ENCODE peak calls at places on chromosomes 13 and 19, in five cellular contexts. One of them, this sample, is unnamed.

GRCh38 chr19:3463039-3463958 is 17.0 kb downstream of the SMIM24 start:
- DNase-seq in A673: no peak
- DNase-seq in GM23338: peak
- DNase-seq in hepatocyte: peak
- DNase-seq in HCT116: no peak
- DNase-seq in this sample: no peak

GRCh38 chr13:30576528-30576927 is 41.2 kb upstream of the USPL1 start:
- DNase-seq in A673: peak
- DNase-seq in GM23338: no peak
- DNase-seq in hepatocyte: peak
- DNase-seq in HCT116: no peak
- DNase-seq in this sample: peak

GRCh38 chr19:49315111-49315510 is 9.9 kb downstream of the SLC6A16 start:
- DNase-seq in A673: peak
- DNase-seq in GM23338: no peak
- DNase-seq in hepatocyte: no peak
- DNase-seq in HCT116: no peak
- DNase-seq in this sample: no peak

GRCh38 chr19:35457173-35457572 is 9.1 kb downstream of the FFAR2 start:
- DNase-seq in A673: no peak
- DNase-seq in GM23338: no peak
- DNase-seq in hepatocyte: no peak
- DNase-seq in HCT116: no peak
- DNase-seq in this sample: no peak

GRCh38 chr13:51894239-51894638 is 32.5 kb downstream of the CCDC70 start:
- DNase-seq in A673: peak
- DNase-seq in GM23338: peak
- DNase-seq in hepatocyte: no peak
- DNase-seq in HCT116: no peak
- DNase-seq in this sample: no peak

GRCh38 chr13:30113983-30114491 is 193.3 kb downstream of the KATNAL1 start:
- DNase-seq in A673: no peak
- DNase-seq in GM23338: peak
- DNase-seq in hepatocyte: peak
- DNase-seq in HCT116: no peak
- DNase-seq in this sample: no peak

GRCh38 chr13:42048625-42049453 is at the start of gene DGKH:
- DNase-seq in A673: peak
- DNase-seq in GM23338: peak
- DNase-seq in hepatocyte: peak
- DNase-seq in HCT116: peak
- DNase-seq in this sample: peak

GRCh38 chr19:13621413-13621812 is 115.1 kb upstream of the CACNA1A start:
- DNase-seq in A673: peak
- DNase-seq in GM23338: peak
- DNase-seq in hepatocyte: no peak
- DNase-seq in HCT116: peak
- DNase-seq in this sample: peak

GRCh38 chr13:43129021-43129420 is 105.6 kb downstream of the DNAJC15 start:
- DNase-seq in A673: no peak
- DNase-seq in GM23338: no peak
- DNase-seq in hepatocyte: no peak
- DNase-seq in HCT116: no peak
- DNase-seq in this sample: no peak

GRCh38 chr19:7083076-7083956 is 13.8 kb downstream of the ZNF557 start:
- DNase-seq in A673: no peak
- DNase-seq in GM23338: peak
- DNase-seq in hepatocyte: no peak
- DNase-seq in HCT116: no peak
- DNase-seq in this sample: peak

GRCh38 chr19:995051-995827 is 5.0 kb upstream of the GRIN3B start:
- DNase-seq in A673: no peak
- DNase-seq in GM23338: no peak
- DNase-seq in hepatocyte: no peak
- DNase-seq in HCT116: no peak
- DNase-seq in this sample: no peak

GRCh38 chr13:84137292-84137691 is 255.0 kb upstream of the SLITRK1 start:
- DNase-seq in A673: no peak
- DNase-seq in GM23338: no peak
- DNase-seq in hepatocyte: no peak
- DNase-seq in HCT116: no peak
- DNase-seq in this sample: peak

GRCh38 chr13:106530907-106531520 is 4.4 kb downstream of the EFNB2 start:
- DNase-seq in A673: no peak
- DNase-seq in GM23338: no peak
- DNase-seq in hepatocyte: no peak
- DNase-seq in HCT116: no peak
- DNase-seq in this sample: no peak

GRCh38 chr13:113153810-113154748 is 4.4 kb upstream of the PROZ start:
- DNase-seq in A673: peak
- DNase-seq in GM23338: peak
- DNase-seq in hepatocyte: peak
- DNase-seq in HCT116: peak
- DNase-seq in this sample: peak

GRCh38 chr19:50969413-50969760 is at the start of gene KLK6:
- DNase-seq in A673: no peak
- DNase-seq in GM23338: no peak
- DNase-seq in hepatocyte: peak
- DNase-seq in HCT116: peak
- DNase-seq in this sample: no peak

GRCh38 chr19:48813123-48813911 is 2.5 kb upstream of the BCAT2 start:
- DNase-seq in A673: no peak
- DNase-seq in GM23338: peak
- DNase-seq in hepatocyte: peak
- DNase-seq in HCT116: no peak
- DNase-seq in this sample: no peak

GRCh38 chr19:23118400-23118799 is 1.6 kb downstream of the ZNF730 start:
- DNase-seq in A673: no peak
- DNase-seq in GM23338: peak
- DNase-seq in hepatocyte: no peak
- DNase-seq in HCT116: no peak
- DNase-seq in this sample: no peak

DNA sequence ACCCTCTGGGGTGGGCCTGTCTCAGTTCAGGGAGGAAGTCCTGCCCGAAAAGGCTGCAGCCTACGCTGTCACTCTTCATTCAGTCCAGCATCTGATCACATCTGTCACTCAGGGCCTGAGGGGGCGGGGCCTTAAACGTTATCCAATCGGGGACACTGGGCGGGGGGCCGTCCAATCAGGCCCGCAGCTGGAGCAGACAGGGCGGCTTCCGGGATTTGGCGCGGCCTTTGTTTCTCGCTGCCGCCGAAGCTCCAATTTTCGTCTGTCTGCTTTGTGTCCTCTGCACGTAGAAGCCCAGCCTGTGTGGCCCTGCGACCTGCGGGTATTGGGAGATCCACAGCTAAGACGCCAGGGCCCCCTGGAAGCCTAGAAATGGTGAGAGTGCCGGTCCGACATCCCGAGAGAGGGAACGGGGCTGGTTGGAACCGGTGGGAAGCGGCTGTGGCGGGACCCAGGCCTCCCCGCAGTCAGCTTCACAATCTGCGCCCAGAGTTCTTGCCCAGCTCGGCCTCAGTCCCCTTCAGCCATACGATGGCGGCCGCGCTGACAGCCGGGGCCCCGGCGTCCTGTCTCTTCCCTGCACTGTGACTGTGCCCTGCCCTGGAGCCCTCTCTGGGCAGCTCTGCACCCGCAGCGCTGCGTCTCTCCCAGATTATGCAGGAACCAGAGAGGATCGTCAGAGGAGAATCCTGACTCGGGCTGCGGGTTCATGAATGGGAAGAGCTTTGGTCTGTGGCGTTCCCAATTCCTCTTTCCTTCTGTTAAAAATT is at the start of gene ZNF730:
- DNase-seq in A673: peak
- DNase-seq in GM23338: peak
- DNase-seq in hepatocyte: peak
- DNase-seq in HCT116: no peak
- DNase-seq in this sample: peak
- TF ChIP-seq CTCF in A673: no peak
- TF ChIP-seq CTCF in GM23338: no peak
- TF ChIP-seq CTCF in hepatocyte: no peak
- TF ChIP-seq CTCF in HCT116: no peak
- TF ChIP-seq CTCF in this sample: no peak

DNA sequence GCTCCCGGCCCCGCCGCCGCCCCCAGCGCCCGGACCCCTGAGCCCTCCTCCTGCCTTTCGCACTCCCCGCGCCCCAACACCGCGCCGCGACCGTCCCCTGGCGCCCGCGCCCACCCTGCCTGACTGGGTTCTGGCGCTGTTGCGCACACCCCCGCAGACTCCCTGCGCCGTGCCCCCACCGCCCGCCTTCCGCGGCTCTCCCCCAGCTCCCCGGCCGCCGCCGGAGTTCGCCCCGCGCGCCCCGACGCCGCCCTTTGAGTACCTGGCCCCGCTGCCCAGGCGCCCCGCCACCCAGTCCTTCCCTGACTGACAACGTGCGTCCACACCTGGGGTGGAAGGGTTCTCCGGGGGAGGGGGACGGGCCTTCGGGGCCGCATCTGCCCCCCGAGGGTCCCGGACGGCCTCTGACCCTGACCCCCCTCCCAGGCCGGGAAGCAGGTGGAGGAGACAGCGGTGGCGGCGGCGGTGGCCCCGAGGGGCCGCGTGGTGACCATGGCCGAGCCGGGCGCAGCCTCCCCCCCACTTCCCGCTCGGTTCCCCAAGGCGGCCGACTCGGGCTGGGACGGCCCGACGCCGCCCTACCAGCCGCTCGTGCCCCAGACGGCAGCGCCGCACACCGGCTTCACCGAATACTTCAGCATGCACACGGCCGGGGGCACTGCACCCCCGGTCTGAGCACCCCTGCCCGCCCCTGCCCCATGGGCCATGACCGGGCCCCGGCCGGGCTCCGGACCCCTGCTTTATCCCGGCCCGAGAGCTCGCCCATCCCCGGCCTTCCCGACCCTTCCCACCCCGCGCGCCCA is 1.4 kb upstream of the MEGF8 start:
- DNase-seq in A673: peak
- DNase-seq in GM23338: peak
- DNase-seq in hepatocyte: no peak
- DNase-seq in HCT116: no peak
- DNase-seq in this sample: no peak
- TF ChIP-seq EZH2 in A673: no peak
- TF ChIP-seq EZH2 in GM23338: peak
- TF ChIP-seq EZH2 in hepatocyte: peak
- TF ChIP-seq EZH2 in HCT116: no peak
- TF ChIP-seq EZH2 in this sample: peak

GRCh38 chr19:57559404-57560025 is at the start of gene ZNF550:
- DNase-seq in A673: peak
- DNase-seq in GM23338: peak
- DNase-seq in hepatocyte: peak
- DNase-seq in HCT116: peak
- DNase-seq in this sample: peak

GRCh38 chr19:57560049-57560491 is 407 bp upstream of the ZNF550 start:
- DNase-seq in A673: peak
- DNase-seq in GM23338: no peak
- DNase-seq in hepatocyte: no peak
- DNase-seq in HCT116: no peak
- DNase-seq in this sample: peak

GRCh38 chr19:57563547-57563946 is 3.9 kb upstream of the ZNF550 start:
- DNase-seq in A673: no peak
- DNase-seq in GM23338: no peak
- DNase-seq in hepatocyte: no peak
- DNase-seq in HCT116: no peak
- DNase-seq in this sample: no peak

GRCh38 chr19:57559008-57559403 is 657 bp downstream of the ZNF550 start:
- DNase-seq in A673: no peak
- DNase-seq in GM23338: peak
- DNase-seq in hepatocyte: peak
- DNase-seq in HCT116: no peak
- DNase-seq in this sample: peak

DNA sequence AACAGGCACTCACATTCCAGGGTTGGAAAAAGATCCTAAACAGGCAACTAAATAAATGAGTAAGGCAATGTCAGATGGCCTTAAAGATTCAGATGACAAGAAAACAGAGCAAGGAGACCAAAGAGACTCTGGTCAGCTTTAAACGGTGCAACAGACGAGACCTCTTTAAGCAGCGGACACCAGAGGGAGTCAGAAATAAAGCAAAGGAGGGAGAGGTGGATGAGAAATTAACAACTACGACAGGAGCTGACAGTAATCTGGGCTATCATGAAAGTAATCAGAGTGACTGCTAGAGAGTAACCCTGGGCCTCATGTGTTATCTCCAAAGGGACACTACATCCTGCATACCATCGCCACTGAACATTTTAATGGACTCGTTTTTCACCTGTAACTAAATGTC is 1.1 kb downstream of the ZNF550 start:
- DNase-seq in A673: peak
- DNase-seq in GM23338: peak
- DNase-seq in hepatocyte: peak
- DNase-seq in HCT116: no peak
- DNase-seq in this sample: peak
- TF ChIP-seq CTCF in A673: peak
- TF ChIP-seq CTCF in GM23338: peak
- TF ChIP-seq CTCF in hepatocyte: peak
- TF ChIP-seq CTCF in HCT116: no peak
- TF ChIP-seq CTCF in this sample: peak

DNA sequence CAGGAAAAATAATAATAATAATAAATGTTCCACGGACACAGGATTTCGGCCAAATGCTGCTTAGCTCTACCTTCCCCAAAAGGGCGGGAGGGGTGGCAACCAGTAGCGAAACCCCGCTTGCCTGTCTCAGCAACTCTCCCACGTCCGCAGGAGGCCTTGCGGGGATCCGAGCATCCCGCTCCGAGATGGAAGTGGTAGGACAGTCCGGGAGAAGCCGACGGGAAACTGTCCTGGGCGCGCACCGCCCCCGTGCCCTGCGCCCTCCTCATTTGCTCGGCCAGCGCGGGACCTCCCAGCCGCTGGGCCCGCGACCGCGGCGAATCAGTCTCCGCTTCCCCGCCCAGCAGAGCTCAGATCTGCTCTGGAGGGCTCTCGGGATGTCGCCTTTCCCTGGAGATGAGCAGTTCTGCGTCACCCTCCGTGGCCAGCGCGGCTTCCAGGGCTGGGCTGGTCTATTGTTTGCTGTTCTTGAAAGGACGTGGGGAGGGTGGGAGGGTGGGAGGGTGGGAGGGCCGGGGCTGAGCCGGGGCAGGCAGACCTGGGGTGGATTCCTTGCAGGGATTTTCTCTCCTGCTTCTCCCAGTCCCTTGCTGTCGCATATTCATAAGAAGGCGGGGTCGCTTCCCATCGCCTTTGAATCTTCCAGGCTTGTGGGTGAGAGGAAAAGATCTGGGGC is 48.8 kb upstream of the PABPC3 start:
- DNase-seq in A673: peak
- DNase-seq in GM23338: peak
- DNase-seq in hepatocyte: peak
- DNase-seq in HCT116: no peak
- DNase-seq in this sample: peak
- TF ChIP-seq EZH2 in A673: no peak
- TF ChIP-seq EZH2 in GM23338: no peak
- TF ChIP-seq EZH2 in hepatocyte: no peak
- TF ChIP-seq EZH2 in HCT116: no peak
- TF ChIP-seq EZH2 in this sample: peak